ENCODE peak calls at places on chromosome 2, in eight cellular contexts. Q is A549, W is HCT116, T is HepG2, I is Panc1, A is SK-N-SH, N is HL-60, H is GM12878. Y is an unnamed sample.

GRCh38 chr2:17864676-17865075 is 13.8 kb upstream of the KCNS3 start:
- DNase-seq in T (no peak), I (no peak), W (no peak), N (no peak), Q (no peak), H (no peak), A (no peak), Y (no peak)

GRCh38 chr2:99404039-99404799 is 67.0 kb downstream of the EIF5B start:
- DNase-seq in A (no peak), N (no peak), W (no peak), I (no peak), H (no peak), T (no peak), Q (no peak), Y (peak)

GRCh38 chr2:159174759-159175158 is 111.7 kb downstream of the WDSUB1 start:
- DNase-seq in T (no peak), H (no peak), W (no peak), Q (no peak), I (no peak), N (no peak), A (no peak), Y (no peak)

GRCh38 chr2:148027822-148028221 is 6.9 kb downstream of the MBD5 start:
- DNase-seq in H (no peak), Q (no peak), A (no peak), I (no peak), N (no peak), T (no peak), W (no peak), Y (no peak)

GRCh38 chr2:102059151-102059550 is 67.4 kb downstream of the IL1R2 start:
- DNase-seq in W (no peak), H (no peak), T (no peak), N (no peak), I (no peak), A (no peak), Q (no peak), Y (no peak)

GRCh38 chr2:236236559-236237450 is 27.4 kb downstream of the ASB18 start:
- DNase-seq in T (no peak), A (peak), H (no peak), W (no peak), I (no peak), Q (peak), N (no peak), Y (peak)

GRCh38 chr2:235747868-235748144 is 254.0 kb downstream of the AGAP1 start:
- DNase-seq in H (no peak), N (no peak), T (no peak), I (no peak), Q (no peak), A (no peak), W (no peak), Y (no peak)

GRCh38 chr2:75424936-75425619 is 135.7 kb downstream of the EVA1A start:
- DNase-seq in H (no peak), T (peak), W (no peak), A (no peak), I (no peak), N (no peak), Q (no peak), Y (peak)

GRCh38 chr2:32711219-32711618 is 83.4 kb downstream of the TTC27 start:
- DNase-seq in Q (no peak), T (no peak), I (no peak), A (no peak), W (no peak), H (no peak), N (no peak), Y (no peak)

GRCh38 chr2:74199871-74200305 is 1.5 kb downstream of the MTHFD2 start:
- DNase-seq in A (no peak), N (no peak), I (no peak), T (no peak), Q (no peak), H (no peak), W (no peak), Y (no peak)

GRCh38 chr2:118110310-118110709 is 22.0 kb downstream of the INSIG2 start:
- DNase-seq in A (no peak), Q (no peak), N (no peak), T (no peak), I (no peak), W (no peak), H (no peak), Y (no peak)

GRCh38 chr2:61538920-61539559 is 884 bp upstream of the XPO1 start:
- DNase-seq in T (peak), N (no peak), Q (no peak), H (peak), W (peak), A (peak), I (peak), Y (no peak)

GRCh38 chr2:227933891-227934290 is 62.5 kb downstream of the DAW1 start:
- DNase-seq in A (no peak), T (no peak), I (no peak), H (no peak), W (no peak), Q (no peak), N (no peak), Y (no peak)

GRCh38 chr2:216583157-216583556 is 50.1 kb upstream of the IGFBP2 start:
- DNase-seq in Q (no peak), W (no peak), A (no peak), T (no peak), I (no peak), H (no peak), N (no peak), Y (no peak)
- TF ChIP-seq REST in Q (no peak), W (no peak), A (no peak), T (no peak), I (no peak), H (no peak), N (no peak), Y (no peak)

GRCh38 chr2:106181064-106181463 is 13.0 kb downstream of the UXS1 start:
- DNase-seq in T (no peak), N (no peak), W (no peak), H (no peak), A (no peak), I (no peak), Q (no peak), Y (no peak)
- TF ChIP-seq REST in T (no peak), N (no peak), W (no peak), H (no peak), A (no peak), I (no peak), Q (no peak), Y (no peak)

GRCh38 chr2:67309281-67309680 is 87.9 kb upstream of the ETAA1 start:
- DNase-seq in N (no peak), W (no peak), A (no peak), H (no peak), T (peak), I (peak), Q (no peak), Y (no peak)

GRCh38 chr2:67313536-67313935 is 83.6 kb upstream of the ETAA1 start:
- DNase-seq in W (no peak), A (no peak), T (no peak), N (no peak), H (no peak), I (no peak), Q (no peak), Y (no peak)

DNA sequence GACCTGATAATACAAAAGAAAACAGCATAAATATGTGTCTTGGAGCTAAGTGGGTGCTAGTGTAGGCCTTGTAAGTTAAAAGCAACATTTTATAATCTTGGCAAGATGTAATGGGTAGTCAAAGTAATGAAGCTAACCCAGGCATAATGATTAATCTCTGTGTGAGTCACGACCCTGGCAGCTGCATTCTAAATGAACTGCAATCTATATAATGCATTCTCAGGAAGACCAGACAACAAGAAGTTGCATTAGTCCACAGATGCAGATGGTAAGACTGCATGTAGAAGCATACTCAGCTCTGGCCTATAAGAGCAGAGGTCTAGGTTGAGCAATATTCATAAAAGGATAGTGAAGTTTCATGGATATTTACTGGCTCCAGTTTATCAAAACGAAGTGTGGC is 85.6 kb upstream of the ETAA1 start:
- DNase-seq in N (no peak), W (no peak), A (peak), I (no peak), T (no peak), Q (no peak), H (no peak), Y (no peak)
- TF ChIP-seq REST in N (no peak), W (no peak), A (no peak), I (no peak), T (no peak), Q (no peak), H (no peak), Y (no peak)

DNA sequence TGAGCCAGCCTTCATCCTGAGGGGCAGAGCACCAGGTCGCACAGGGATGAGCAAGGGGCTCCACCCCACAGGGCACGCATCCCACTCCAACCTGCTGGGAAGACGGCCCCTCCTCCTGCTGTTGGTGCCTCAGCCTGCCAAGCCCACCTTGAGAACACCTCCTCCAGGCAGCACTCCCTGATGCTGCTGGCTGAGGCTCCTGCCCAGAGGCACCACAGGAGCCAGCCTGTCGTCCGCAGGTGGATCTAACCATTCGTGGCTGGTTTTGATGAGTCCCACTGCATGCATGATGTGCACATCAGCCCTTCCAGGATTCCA is 58.4 kb downstream of the BIN1 start:
- DNase-seq in W (no peak), T (no peak), I (no peak), H (no peak), A (no peak), N (no peak), Q (no peak), Y (no peak)
- TF ChIP-seq REST in W (no peak), T (no peak), I (no peak), H (no peak), A (no peak), N (no peak), Q (no peak), Y (no peak)

Y was measured in GM23338.